ENCODE peak calls at places on chromosomes 4 and X, in nine cellular contexts. S is HFFc6; L is AG09309; A is BE2C; B is NCI-H2171 treated with DMSO at 0.1 percent for 48 hours; Q is non-pigmented ciliary epithelial cell; M is activated CD4-positive, alpha-beta T cell treated with anti-CD3 and anti-CD28 coated beads, Interleukin-2, amount 50 U/mL, for 24 hours; D is T-cell; U is fibroblast of mammary gland. N is an unnamed sample.

GRCh38 chrX:19613645-19614323 is 98.5 kb upstream of the MAP3K15 start:
- DNase-seq in Q (no peak), A (no peak), B (peak), D (no peak), U (no peak), S (no peak), L (no peak), M (no peak), N (no peak)

GRCh38 chr4:1748465-1748995 is 27.2 kb downstream of the TACC3 start:
- DNase-seq in Q (no peak), S (peak), U (peak), M (peak), D (peak), L (no peak), B (peak), A (peak), N (peak)

GRCh38 chrX:115058276-115058675 is 40.9 kb upstream of the IL13RA2 start:
- DNase-seq in L (peak), S (peak), D (no peak), B (no peak), A (no peak), U (peak), M (no peak), Q (peak), N (peak)

GRCh38 chr4:103095080-103095479 is 4.6 kb downstream of the BDH2 start:
- DNase-seq in U (no peak), L (no peak), S (no peak), D (no peak), A (no peak), M (no peak), Q (no peak), B (no peak), N (no peak)

GRCh38 chrX:21657318-21658151 is 595 bp downstream of the KLHL34 start:
- DNase-seq in A (no peak), D (no peak), L (no peak), Q (no peak), U (no peak), M (no peak), S (no peak), B (no peak), N (no peak)

GRCh38 chr4:26015133-26015651 is 101.2 kb downstream of the SMIM20 start:
- DNase-seq in S (peak), L (peak), Q (no peak), M (no peak), U (peak), B (no peak), D (no peak), A (no peak), N (peak)

GRCh38 chr4:169179609-169180526 is 90.9 kb downstream of the SH3RF1 start:
- DNase-seq in Q (no peak), U (no peak), L (no peak), D (no peak), A (no peak), S (no peak), B (no peak), M (no peak), N (peak)

GRCh38 chr4:126268106-126268505 is 953.4 kb downstream of the FAT4 start:
- DNase-seq in D (no peak), B (no peak), A (no peak), M (no peak), U (peak), S (no peak), Q (peak), L (no peak), N (peak)

GRCh38 chr4:140223056-140223810 is 69.2 kb upstream of the MAML3 start:
- DNase-seq in Q (no peak), B (no peak), S (peak), A (no peak), L (no peak), M (no peak), U (peak), D (no peak), N (no peak)

GRCh38 chr4:47839259-47839658 is 1.4 kb upstream of the CORIN start:
- DNase-seq in U (peak), M (peak), D (no peak), L (peak), Q (no peak), S (peak), A (no peak), B (no peak), N (peak)

GRCh38 chrX:79259073-79259689 is 108.0 kb downstream of the ITM2A start:
- DNase-seq in B (no peak), M (peak), S (no peak), Q (no peak), D (peak), U (peak), L (no peak), A (peak), N (no peak)

N was measured in AG10803.